ENCODE peak calls at places on chromosome 17, in ten cellular contexts. One of them, this sample, is unnamed.

GRCh38 chr17:78608804-78609186 is 31.6 kb upstream of the DNAH17 start:
- DNase-seq in KG1: no peak
- DNase-seq in HFF-Myc: no peak
- DNase-seq in T-helper 2 cell: no peak
- DNase-seq in iPS-NIHi11: no peak
- DNase-seq in AG09319: no peak
- DNase-seq in iris pigment epithelial cell: no peak
- DNase-seq in epithelial cell of proximal tubule: no peak
- DNase-seq in left cardiac atrium: no peak
- DNase-seq in naive B cell: no peak
- DNase-seq in this sample: no peak

GRCh38 chr17:43898446-43898845 is 8.9 kb downstream of the MPP2 start:
- DNase-seq in naive B cell: no peak
- DNase-seq in HFF-Myc: no peak
- DNase-seq in iris pigment epithelial cell: no peak
- DNase-seq in KG1: no peak
- DNase-seq in iPS-NIHi11: no peak
- DNase-seq in T-helper 2 cell: no peak
- DNase-seq in left cardiac atrium: no peak
- DNase-seq in epithelial cell of proximal tubule: no peak
- DNase-seq in AG09319: no peak
- DNase-seq in this sample: no peak

GRCh38 chr17:55398689-55399088 is 22.9 kb downstream of the MMD start:
- DNase-seq in left cardiac atrium: no peak
- DNase-seq in HFF-Myc: no peak
- DNase-seq in iPS-NIHi11: no peak
- DNase-seq in naive B cell: no peak
- DNase-seq in T-helper 2 cell: no peak
- DNase-seq in AG09319: no peak
- DNase-seq in iris pigment epithelial cell: no peak
- DNase-seq in epithelial cell of proximal tubule: no peak
- DNase-seq in KG1: no peak
- DNase-seq in this sample: no peak

GRCh38 chr17:50275279-50275678 is 1.0 kb downstream of the TMEM92 start:
- DNase-seq in HFF-Myc: no peak
- DNase-seq in naive B cell: no peak
- DNase-seq in left cardiac atrium: no peak
- DNase-seq in epithelial cell of proximal tubule: no peak
- DNase-seq in T-helper 2 cell: no peak
- DNase-seq in KG1: no peak
- DNase-seq in iPS-NIHi11: no peak
- DNase-seq in AG09319: no peak
- DNase-seq in iris pigment epithelial cell: no peak
- DNase-seq in this sample: no peak

GRCh38 chr17:57861000-57861736 is 11.3 kb upstream of the MRPS23 start:
- DNase-seq in naive B cell: peak; percentile 41
- DNase-seq in AG09319: no peak
- DNase-seq in epithelial cell of proximal tubule: no peak
- DNase-seq in T-helper 2 cell: no peak
- DNase-seq in left cardiac atrium: peak; percentile 71
- DNase-seq in KG1: peak; percentile 39
- DNase-seq in iris pigment epithelial cell: peak; percentile 58
- DNase-seq in iPS-NIHi11: peak; percentile 38
- DNase-seq in HFF-Myc: no peak
- DNase-seq in this sample: no peak

GRCh38 chr17:49548506-49549310 is 27.0 kb upstream of the NXPH3 start:
- DNase-seq in epithelial cell of proximal tubule: no peak
- DNase-seq in KG1: no peak
- DNase-seq in naive B cell: no peak
- DNase-seq in iPS-NIHi11: peak; percentile 76
- DNase-seq in iris pigment epithelial cell: peak; percentile 47
- DNase-seq in HFF-Myc: no peak
- DNase-seq in T-helper 2 cell: no peak
- DNase-seq in left cardiac atrium: no peak
- DNase-seq in AG09319: no peak
- DNase-seq in this sample: no peak

GRCh38 chr17:78341559-78342437 is 18.1 kb downstream of the SOCS3 start:
- DNase-seq in left cardiac atrium: peak; percentile 89
- DNase-seq in KG1: no peak
- DNase-seq in HFF-Myc: no peak
- DNase-seq in T-helper 2 cell: no peak
- DNase-seq in iris pigment epithelial cell: peak; percentile 77
- DNase-seq in iPS-NIHi11: peak; percentile 90
- DNase-seq in naive B cell: no peak
- DNase-seq in epithelial cell of proximal tubule: no peak
- DNase-seq in AG09319: no peak
- DNase-seq in this sample: no peak

GRCh38 chr17:10318540-10318939 is 54.3 kb downstream of the MYH13 start:
- DNase-seq in KG1: no peak
- DNase-seq in AG09319: no peak
- DNase-seq in left cardiac atrium: no peak
- DNase-seq in iPS-NIHi11: no peak
- DNase-seq in T-helper 2 cell: no peak
- DNase-seq in iris pigment epithelial cell: no peak
- DNase-seq in HFF-Myc: no peak
- DNase-seq in naive B cell: no peak
- DNase-seq in epithelial cell of proximal tubule: no peak
- DNase-seq in this sample: no peak

GRCh38 chr17:3692346-3692745 is 3.6 kb downstream of the P2RX5 start:
- DNase-seq in AG09319: no peak
- DNase-seq in naive B cell: no peak
- DNase-seq in iPS-NIHi11: no peak
- DNase-seq in epithelial cell of proximal tubule: no peak
- DNase-seq in KG1: no peak
- DNase-seq in T-helper 2 cell: no peak
- DNase-seq in HFF-Myc: no peak
- DNase-seq in iris pigment epithelial cell: no peak
- DNase-seq in left cardiac atrium: no peak
- DNase-seq in this sample: no peak

GRCh38 chr17:1029912-1030656 is 33.2 kb downstream of the TIMM22 start:
- DNase-seq in HFF-Myc: no peak
- DNase-seq in naive B cell: no peak
- DNase-seq in left cardiac atrium: no peak
- DNase-seq in epithelial cell of proximal tubule: no peak
- DNase-seq in iris pigment epithelial cell: no peak
- DNase-seq in KG1: no peak
- DNase-seq in AG09319: no peak
- DNase-seq in iPS-NIHi11: no peak
- DNase-seq in T-helper 2 cell: no peak
- DNase-seq in this sample: no peak

GRCh38 chr17:38844261-38844757 is 9.2 kb downstream of the RPL23 start:
- DNase-seq in KG1: no peak
- DNase-seq in iPS-NIHi11: no peak
- DNase-seq in AG09319: no peak
- DNase-seq in T-helper 2 cell: no peak
- DNase-seq in HFF-Myc: no peak
- DNase-seq in iris pigment epithelial cell: peak; percentile 34
- DNase-seq in epithelial cell of proximal tubule: no peak
- DNase-seq in left cardiac atrium: peak; percentile 44
- DNase-seq in naive B cell: no peak
- DNase-seq in this sample: no peak

GRCh38 chr17:37742762-37743611 is 1.9 kb downstream of the HNF1B start:
- DNase-seq in left cardiac atrium: no peak
- DNase-seq in AG09319: no peak
- DNase-seq in naive B cell: peak; percentile 20
- DNase-seq in epithelial cell of proximal tubule: no peak
- DNase-seq in HFF-Myc: no peak
- DNase-seq in KG1: no peak
- DNase-seq in iPS-NIHi11: peak; percentile 43
- DNase-seq in iris pigment epithelial cell: no peak
- DNase-seq in T-helper 2 cell: no peak
- DNase-seq in this sample: no peak

GRCh38 chr17:74442670-74443515 is 11.0 kb downstream of the GPRC5C start:
- DNase-seq in iPS-NIHi11: peak; percentile 71
- DNase-seq in iris pigment epithelial cell: no peak
- DNase-seq in epithelial cell of proximal tubule: no peak
- DNase-seq in left cardiac atrium: peak; percentile 91
- DNase-seq in HFF-Myc: no peak
- DNase-seq in T-helper 2 cell: no peak
- DNase-seq in KG1: no peak
- DNase-seq in AG09319: no peak
- DNase-seq in naive B cell: peak; percentile 55
- DNase-seq in this sample: no peak

GRCh38 chr17:78276499-78276898 is 45.1 kb downstream of the TMEM235 start:
- DNase-seq in iPS-NIHi11: no peak
- DNase-seq in HFF-Myc: no peak
- DNase-seq in iris pigment epithelial cell: no peak
- DNase-seq in KG1: no peak
- DNase-seq in epithelial cell of proximal tubule: no peak
- DNase-seq in T-helper 2 cell: no peak
- DNase-seq in left cardiac atrium: no peak
- DNase-seq in naive B cell: no peak
- DNase-seq in AG09319: no peak
- DNase-seq in this sample: no peak

GRCh38 chr17:77834170-77835115 is 124.1 kb upstream of the TNRC6C start:
- DNase-seq in left cardiac atrium: peak; percentile 84
- DNase-seq in AG09319: no peak
- DNase-seq in naive B cell: no peak
- DNase-seq in T-helper 2 cell: no peak
- DNase-seq in HFF-Myc: no peak
- DNase-seq in epithelial cell of proximal tubule: no peak
- DNase-seq in iris pigment epithelial cell: peak; percentile 94
- DNase-seq in iPS-NIHi11: peak; percentile 85
- DNase-seq in KG1: peak; percentile 31
- DNase-seq in this sample: no peak

GRCh38 chr17:55285340-55286301 is 20.9 kb downstream of the HLF start:
- DNase-seq in iPS-NIHi11: no peak
- DNase-seq in naive B cell: no peak
- DNase-seq in AG09319: no peak
- DNase-seq in epithelial cell of proximal tubule: no peak
- DNase-seq in KG1: no peak
- DNase-seq in T-helper 2 cell: no peak
- DNase-seq in HFF-Myc: peak; percentile 19
- DNase-seq in iris pigment epithelial cell: peak; percentile 92
- DNase-seq in left cardiac atrium: peak; percentile 95
- DNase-seq in this sample: no peak

GRCh38 chr17:38395090-38395489 is 33.2 kb upstream of the ARHGAP23 start:
- DNase-seq in naive B cell: no peak
- DNase-seq in left cardiac atrium: no peak
- DNase-seq in AG09319: no peak
- DNase-seq in T-helper 2 cell: no peak
- DNase-seq in iris pigment epithelial cell: no peak
- DNase-seq in epithelial cell of proximal tubule: no peak
- DNase-seq in HFF-Myc: no peak
- DNase-seq in iPS-NIHi11: no peak
- DNase-seq in KG1: no peak
- DNase-seq in this sample: no peak

GRCh38 chr17:28038802-28039600 is 3.5 kb upstream of the NLK start:
- DNase-seq in epithelial cell of proximal tubule: no peak
- DNase-seq in left cardiac atrium: no peak
- DNase-seq in KG1: no peak
- DNase-seq in T-helper 2 cell: no peak
- DNase-seq in iPS-NIHi11: no peak
- DNase-seq in iris pigment epithelial cell: peak; percentile 67
- DNase-seq in naive B cell: no peak
- DNase-seq in AG09319: no peak
- DNase-seq in HFF-Myc: no peak
- DNase-seq in this sample: no peak

GRCh38 chr17:57940217-57940616 is 15.0 kb downstream of the CUEDC1 start:
- DNase-seq in HFF-Myc: no peak
- DNase-seq in left cardiac atrium: no peak
- DNase-seq in T-helper 2 cell: no peak
- DNase-seq in AG09319: no peak
- DNase-seq in iPS-NIHi11: peak; percentile 47
- DNase-seq in KG1: no peak
- DNase-seq in naive B cell: no peak
- DNase-seq in iris pigment epithelial cell: no peak
- DNase-seq in epithelial cell of proximal tubule: no peak
- DNase-seq in this sample: no peak

GRCh38 chr17:33200116-33200515 is 93.0 kb downstream of the ASIC2 start:
- DNase-seq in iris pigment epithelial cell: peak; percentile 23
- DNase-seq in HFF-Myc: no peak
- DNase-seq in naive B cell: no peak
- DNase-seq in left cardiac atrium: no peak
- DNase-seq in KG1: no peak
- DNase-seq in AG09319: no peak
- DNase-seq in epithelial cell of proximal tubule: no peak
- DNase-seq in T-helper 2 cell: no peak
- DNase-seq in iPS-NIHi11: no peak
- DNase-seq in this sample: no peak